ENCODE peak calls at places on chromosomes 4 and X, in nine cellular contexts. G, R, O, Q, F, K, W, T and Y are unnamed samples.

GRCh38 chrX:64885850-64886249 is 90.4 kb downstream of the ZC4H2 start:
- DNase-seq in R (no peak), O (no peak), K (no peak), Q (no peak), T (peak), G (no peak), W (no peak), F (no peak), Y (peak)

GRCh38 chrX:68411729-68412128 is 21.6 kb downstream of the OPHN1 start:
- DNase-seq in W (no peak), R (no peak), T (no peak), O (no peak), G (no peak), K (no peak), F (no peak), Q (no peak), Y (no peak)

GRCh38 chr4:17082186-17082585 is 183.7 kb upstream of the LDB2 start:
- DNase-seq in Q (no peak), O (no peak), R (no peak), K (no peak), F (peak), T (no peak), W (no peak), G (no peak), Y (no peak)

GRCh38 chr4:32574803-32575202 is 1854.6 kb downstream of the PCDH7 start:
- DNase-seq in F (no peak), T (no peak), K (no peak), Q (no peak), W (no peak), G (no peak), R (no peak), O (no peak), Y (no peak)

GRCh38 chrX:82961129-82961528 is 547.0 kb upstream of the POU3F4 start:
- DNase-seq in R (no peak), G (no peak), F (no peak), K (no peak), W (no peak), Q (no peak), T (no peak), O (no peak), Y (no peak)

GRCh38 chr4:8274772-8275241 is 5.3 kb downstream of the HTRA3 start:
- DNase-seq in F (peak), Q (peak), R (peak), W (peak), K (peak), T (peak), G (no peak), O (no peak), Y (no peak)

GRCh38 chr4:184573701-184574100 is 75.5 kb downstream of the CASP3 start:
- DNase-seq in T (no peak), K (no peak), G (no peak), W (no peak), R (no peak), F (peak), Q (no peak), O (no peak), Y (no peak)

GRCh38 chr4:8340721-8341680 is 71.4 kb downstream of the HTRA3 start:
- DNase-seq in G (no peak), F (no peak), K (no peak), R (no peak), O (no peak), Q (no peak), W (no peak), T (no peak), Y (no peak)

GRCh38 chr4:148790691-148791090 is 348.5 kb upstream of the NR3C2 start:
- DNase-seq in G (no peak), K (no peak), F (peak), Q (no peak), W (no peak), R (peak), O (no peak), T (no peak), Y (no peak)

GRCh38 chrX:71936632-71937031 is 26.0 kb downstream of the NHSL2 start:
- DNase-seq in Q (no peak), F (no peak), W (no peak), R (no peak), O (no peak), G (no peak), T (no peak), K (no peak), Y (no peak)

GRCh38 chrX:24515447-24515846 is 50.4 kb downstream of the PDK3 start:
- DNase-seq in Q (no peak), K (no peak), F (peak), W (no peak), G (no peak), T (no peak), R (peak), O (no peak), Y (no peak)

GRCh38 chrX:110180928-110181310 is 137.0 kb downstream of the AMMECR1 start:
- DNase-seq in K (no peak), Q (no peak), G (no peak), O (no peak), W (no peak), F (peak), R (peak), T (no peak), Y (no peak)

GRCh38 chrX:130594453-130594916 is 192.7 kb downstream of the RBMX2 start:
- DNase-seq in O (no peak), F (no peak), W (no peak), G (no peak), K (no peak), R (no peak), T (no peak), Q (no peak), Y (no peak)

GRCh38 chrX:124217289-124218251 is 114.9 kb upstream of the TEX13D start:
- DNase-seq in W (no peak), O (no peak), G (peak), Q (no peak), F (no peak), R (no peak), T (peak), K (no peak), Y (peak)

GRCh38 chrX:150036181-150036580 is 97.9 kb upstream of the EOLA2 start:
- DNase-seq in T (no peak), R (peak), Q (peak), G (no peak), W (no peak), K (no peak), O (no peak), F (no peak), Y (no peak)

GRCh38 chr4:115575851-115576250 is 462.4 kb upstream of the NDST4 start:
- DNase-seq in R (no peak), F (peak), G (no peak), K (no peak), Q (no peak), O (no peak), W (no peak), T (no peak), Y (no peak)

GRCh38 chr4:156298230-156298629 is 344.6 kb upstream of the CTSO start:
- DNase-seq in Q (peak), G (no peak), T (no peak), K (no peak), O (no peak), F (peak), W (no peak), R (peak), Y (peak)

GRCh38 chr4:150784305-150784704 is 202.4 kb downstream of the MAB21L2 start:
- DNase-seq in W (no peak), Q (no peak), R (no peak), O (no peak), K (no peak), G (no peak), T (no peak), F (no peak), Y (no peak)

GRCh38 chr4:64503416-64503815 is 94.2 kb upstream of the TECRL start:
- DNase-seq in Q (no peak), G (no peak), K (no peak), O (no peak), W (no peak), R (no peak), F (no peak), T (no peak), Y (no peak)

GRCh38 chr4:87251104-87251503 is 30.7 kb upstream of the KLHL8 start:
- DNase-seq in R (no peak), W (no peak), K (no peak), G (no peak), Q (no peak), T (no peak), F (no peak), O (no peak), Y (no peak)

GRCh38 chr4:17721496-17722360 is 59.7 kb downstream of the FAM184B start:
- DNase-seq in O (no peak), K (no peak), F (peak), Q (peak), R (peak), T (no peak), G (no peak), W (no peak), Y (no peak)

GRCh38 chrX:2539586-2539985 is 38.8 kb upstream of the DHRSX start:
- DNase-seq in T (no peak), K (no peak), Q (no peak), G (no peak), F (no peak), W (no peak), O (no peak), R (no peak), Y (no peak)

GRCh38 chr4:76589402-76589801 is 154.4 kb downstream of the SHROOM3 start:
- DNase-seq in W (no peak), F (peak), G (no peak), K (peak), T (no peak), R (peak), Q (peak), O (no peak), Y (no peak)

GRCh38 chr4:39706334-39706733 is 8.4 kb downstream of the UBE2K start:
- DNase-seq in Q (peak), W (no peak), T (no peak), F (peak), O (no peak), K (no peak), R (peak), G (no peak), Y (no peak)

DNA sequence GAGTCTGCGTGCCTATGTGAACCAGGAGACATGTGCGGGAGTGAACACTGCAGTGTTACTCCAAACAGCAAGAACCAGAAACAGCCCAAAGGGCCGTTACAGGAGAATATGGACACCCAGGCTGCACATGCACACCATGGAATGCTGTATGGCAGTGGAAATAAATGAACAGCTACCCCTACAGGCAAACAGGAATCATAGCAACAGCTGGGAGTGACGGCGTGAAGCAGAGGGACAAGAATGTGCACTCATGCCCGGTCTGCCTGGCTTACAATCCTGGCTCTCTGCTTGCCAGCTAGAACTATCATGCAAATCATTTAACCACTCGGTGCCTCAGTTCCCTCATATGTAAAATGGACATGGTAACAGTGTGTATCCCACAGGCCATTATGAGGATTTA is 16.6 kb downstream of the GPKOW start:
- DNase-seq in O (no peak), T (peak), W (no peak), R (peak), G (no peak), K (no peak), F (peak), Q (peak), Y (peak)
- TF ChIP-seq CTCF in O (peak), T (peak), W (peak), R (peak), G (no peak), K (no peak), F (peak), Q (peak), Y (no peak)

GRCh38 chr4:2909583-2909982 is 53.6 kb downstream of the NOP14 start:
- DNase-seq in G (no peak), O (no peak), Q (no peak), F (no peak), K (no peak), T (no peak), R (no peak), W (no peak), Y (no peak)

GRCh38 chr4:2908686-2909085 is 54.5 kb downstream of the NOP14 start:
- DNase-seq in O (no peak), T (no peak), G (no peak), W (no peak), R (no peak), K (no peak), F (no peak), Q (no peak), Y (no peak)

GRCh38 chr4:2911868-2912267 is 51.3 kb downstream of the NOP14 start:
- DNase-seq in R (no peak), O (no peak), K (no peak), G (no peak), Q (no peak), F (no peak), W (no peak), T (no peak), Y (no peak)

GRCh38 chr4:2907706-2908293 is 55.4 kb downstream of the NOP14 start:
- DNase-seq in F (no peak), Q (no peak), W (no peak), K (no peak), R (no peak), O (peak), T (no peak), G (no peak), Y (no peak)

GRCh38 chr4:2910409-2910808 is 52.8 kb downstream of the NOP14 start:
- DNase-seq in W (no peak), F (no peak), T (no peak), O (no peak), R (no peak), Q (no peak), G (no peak), K (no peak), Y (no peak)
- TF ChIP-seq CTCF in W (no peak), F (peak), T (no peak), O (peak), R (peak), Q (no peak), G (no peak), K (no peak), Y (no peak)

GRCh38 chr4:68076194-68076593 is 53.5 kb downstream of the TMPRSS11F start:
- DNase-seq in R (no peak), F (no peak), O (no peak), W (no peak), K (no peak), G (no peak), T (no peak), Q (no peak), Y (no peak)
- TF ChIP-seq CTCF in R (no peak), F (no peak), O (no peak), W (no peak), K (no peak), G (no peak), T (no peak), Q (no peak), Y (no peak)

GRCh38 chrX:113260474-113260873 is 419.8 kb upstream of the AMOT start:
- DNase-seq in R (no peak), W (no peak), O (no peak), Q (no peak), G (no peak), K (no peak), F (no peak), T (no peak), Y (no peak)
- TF ChIP-seq CTCF in R (no peak), W (no peak), O (peak), Q (peak), G (no peak), K (no peak), F (no peak), T (peak), Y (peak)

DNA sequence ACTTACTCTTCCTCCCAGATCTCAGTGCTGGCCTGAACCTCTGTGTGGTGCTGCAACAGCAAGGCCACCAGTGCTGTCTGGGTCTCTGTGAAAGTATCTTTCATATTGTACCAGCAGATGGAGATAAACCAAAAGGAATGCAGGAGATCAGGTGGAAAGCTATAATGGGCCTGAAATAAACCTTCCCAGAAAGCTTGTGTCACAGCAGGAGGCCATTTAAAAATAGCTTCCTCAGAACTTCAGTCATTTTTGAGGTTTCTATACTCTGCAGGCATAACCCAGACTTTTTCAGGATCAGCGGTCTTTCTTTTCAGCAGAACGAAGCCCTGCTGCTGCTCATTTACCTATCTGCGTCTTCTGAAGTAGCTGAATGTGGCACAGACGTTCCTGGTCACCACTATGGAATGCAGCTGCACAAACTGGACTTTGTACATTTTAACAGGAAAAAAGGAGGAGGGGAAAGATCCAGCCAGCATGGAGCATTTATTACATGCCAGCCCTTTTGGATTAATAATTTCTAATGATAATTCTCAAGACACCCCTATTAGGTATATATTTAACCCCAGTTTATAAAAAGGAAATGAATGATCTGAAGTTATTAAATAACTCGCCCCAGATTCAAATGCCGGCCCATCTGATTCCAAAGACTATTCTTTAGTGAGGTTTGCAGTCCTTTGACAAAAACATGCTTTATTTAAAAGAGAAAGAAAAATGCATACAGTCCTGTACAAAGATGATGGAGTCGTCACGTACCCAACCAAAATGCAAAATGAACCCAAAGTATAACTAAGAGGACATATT is 119.7 kb downstream of the NFKB1 start:
- DNase-seq in R (peak), F (peak), O (peak), Q (peak), K (no peak), W (no peak), T (no peak), G (no peak), Y (no peak)
- TF ChIP-seq CTCF in R (peak), F (peak), O (peak), Q (peak), K (no peak), W (peak), T (no peak), G (peak), Y (no peak)

GRCh38 chr4:15162465-15163283 is 160.4 kb downstream of the CPEB2 start:
- DNase-seq in O (no peak), W (no peak), Q (no peak), R (peak), G (no peak), K (no peak), F (peak), T (no peak), Y (no peak)
- TF ChIP-seq CTCF in O (no peak), W (peak), Q (peak), R (peak), G (peak), K (peak), F (peak), T (peak), Y (no peak)

GRCh38 chr4:93183589-93183988 is 645.0 kb upstream of the ATOH1 start:
- DNase-seq in G (no peak), R (no peak), T (no peak), W (no peak), O (no peak), Q (no peak), K (no peak), F (peak), Y (no peak)
- TF ChIP-seq CTCF in G (no peak), R (no peak), T (no peak), W (no peak), O (no peak), Q (no peak), K (no peak), F (no peak), Y (no peak)

GRCh38 chr4:98630804-98631454 is 27.5 kb downstream of the TSPAN5 start:
- DNase-seq in O (no peak), W (no peak), R (peak), F (no peak), K (no peak), G (no peak), Q (no peak), T (no peak), Y (no peak)
- TF ChIP-seq CTCF in O (no peak), W (no peak), R (no peak), F (peak), K (no peak), G (no peak), Q (no peak), T (no peak), Y (no peak)

GRCh38 chr4:175562537-175562936 is 249.5 kb downstream of the GPM6A start:
- DNase-seq in R (no peak), K (no peak), W (no peak), T (no peak), Q (no peak), G (no peak), F (no peak), O (no peak), Y (no peak)

GRCh38 chr4:175561691-175562090 is 250.4 kb downstream of the GPM6A start:
- DNase-seq in R (no peak), F (no peak), K (no peak), O (no peak), W (no peak), G (no peak), Q (no peak), T (no peak), Y (no peak)

GRCh38 chr4:175562111-175562510 is 250.0 kb downstream of the GPM6A start:
- DNase-seq in K (no peak), Q (no peak), G (no peak), T (no peak), W (no peak), F (no peak), R (no peak), O (no peak), Y (no peak)

GRCh38 chr4:175560628-175561027 is 251.4 kb downstream of the GPM6A start:
- DNase-seq in T (no peak), R (peak), O (no peak), Q (no peak), W (no peak), F (peak), G (no peak), K (no peak), Y (no peak)
- TF ChIP-seq CTCF in T (no peak), R (peak), O (no peak), Q (no peak), W (no peak), F (peak), G (no peak), K (no peak), Y (no peak)